ENCODE peak calls at places on chromosomes 12 and 14, in eight cellular contexts. I, N, D, U, R, T, J and L are unnamed samples.

GRCh38 chr14:92108345-92109254 is 2.2 kb upstream of the ATXN3 start:
- DNase-seq in J (no peak), R (no peak), D (peak), N (no peak), U (peak), I (peak), T (no peak), L (peak)

GRCh38 chr12:22539055-22539454 is 5.3 kb downstream of the C2CD5 start:
- DNase-seq in N (no peak), D (no peak), R (no peak), I (no peak), J (no peak), U (no peak), T (no peak), L (no peak)

GRCh38 chr12:110957652-110958051 is 37.3 kb upstream of the MYL2 start:
- DNase-seq in R (no peak), J (no peak), D (peak), U (no peak), I (no peak), T (no peak), N (no peak), L (no peak)

GRCh38 chr14:33057585-33057984 is 118.9 kb downstream of the NPAS3 start:
- DNase-seq in D (no peak), N (no peak), T (no peak), I (no peak), U (no peak), J (no peak), R (no peak), L (no peak)

GRCh38 chr14:50039734-50040400 is 76.5 kb downstream of the VCPKMT start:
- DNase-seq in R (no peak), I (no peak), N (no peak), T (no peak), J (peak), U (no peak), D (no peak), L (no peak)

GRCh38 chr12:54160050-54160449 is 28.7 kb downstream of the SMUG1 start:
- DNase-seq in J (no peak), T (no peak), U (no peak), N (no peak), R (no peak), I (no peak), D (no peak), L (no peak)

GRCh38 chr12:1320021-1320420 is 274.4 kb downstream of the FBXL14 start:
- DNase-seq in T (no peak), D (no peak), N (no peak), U (no peak), I (no peak), J (no peak), R (no peak), L (no peak)

GRCh38 chr14:102592969-102593840 is 756 bp downstream of the RCOR1 start:
- DNase-seq in J (peak), U (peak), T (peak), N (no peak), D (no peak), I (peak), R (peak), L (peak)

GRCh38 chr12:103640410-103640809 is 53.3 kb downstream of the STAB2 start:
- DNase-seq in R (no peak), I (no peak), N (no peak), D (no peak), U (no peak), T (no peak), J (no peak), L (no peak)

GRCh38 chr14:105927661-105928060 is 401.3 kb downstream of the TMEM121 start:
- DNase-seq in R (no peak), T (no peak), J (no peak), I (no peak), N (no peak), U (no peak), D (no peak), L (no peak)

GRCh38 chr12:57229041-57229633 is 374 bp upstream of the SHMT2 start:
- DNase-seq in T (no peak), J (no peak), D (no peak), N (no peak), I (no peak), U (no peak), R (no peak), L (no peak)
- TF ChIP-seq CTCF in T (no peak), J (no peak), D (no peak), N (no peak), I (no peak), U (no peak), R (no peak), L (no peak)

DNA sequence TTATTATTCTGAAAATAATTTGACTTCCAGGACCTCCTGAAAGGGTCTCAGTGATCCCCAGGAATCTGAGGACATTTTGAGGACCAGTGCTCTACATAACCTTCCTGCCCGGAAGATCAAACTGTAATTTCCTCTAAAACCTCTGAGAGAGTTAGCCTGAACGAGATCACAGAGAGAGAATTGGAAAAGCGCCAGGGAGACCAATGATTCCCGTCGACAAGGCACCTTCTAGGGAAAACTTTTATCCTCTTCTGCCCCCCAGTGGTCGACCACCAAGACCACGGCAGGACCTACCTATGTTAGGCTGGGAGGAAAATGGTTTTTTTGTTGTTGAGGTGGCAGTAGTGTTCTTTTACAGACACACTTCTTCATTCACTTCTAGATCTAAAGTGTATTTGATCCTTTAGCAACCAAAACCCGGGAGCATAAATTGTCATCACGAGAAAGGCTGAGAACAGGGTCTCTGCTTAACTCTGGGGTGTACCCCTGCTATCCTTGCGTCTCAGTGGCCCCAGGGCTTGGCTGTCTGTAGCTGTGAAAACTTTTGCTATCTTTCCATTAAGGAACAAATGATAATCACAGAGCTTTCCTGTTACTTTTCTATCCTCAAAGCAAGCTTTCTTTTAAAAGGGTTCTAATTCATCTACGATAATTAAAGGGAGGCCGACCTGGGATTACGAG is 62.9 kb upstream of the NID2 start:
- DNase-seq in T (no peak), R (peak), I (peak), D (peak), J (peak), N (peak), U (peak), L (no peak)
- TF ChIP-seq CTCF in T (peak), R (peak), I (peak), D (peak), J (peak), N (peak), U (peak), L (no peak)

GRCh38 chr14:100078997-100079561 is 13.9 kb downstream of the EVL start:
- DNase-seq in I (no peak), T (no peak), J (peak), R (peak), D (peak), N (peak), U (no peak), L (no peak)
- TF ChIP-seq CTCF in I (no peak), T (no peak), J (no peak), R (no peak), D (peak), N (peak), U (no peak), L (no peak)

GRCh38 chr12:120534703-120535655 is 823 bp downstream of the RNF10 start:
- DNase-seq in R (peak), I (peak), N (no peak), U (peak), T (peak), D (peak), J (peak), L (no peak)
- TF ChIP-seq CTCF in R (no peak), I (no peak), N (peak), U (peak), T (no peak), D (peak), J (no peak), L (no peak)

DNA sequence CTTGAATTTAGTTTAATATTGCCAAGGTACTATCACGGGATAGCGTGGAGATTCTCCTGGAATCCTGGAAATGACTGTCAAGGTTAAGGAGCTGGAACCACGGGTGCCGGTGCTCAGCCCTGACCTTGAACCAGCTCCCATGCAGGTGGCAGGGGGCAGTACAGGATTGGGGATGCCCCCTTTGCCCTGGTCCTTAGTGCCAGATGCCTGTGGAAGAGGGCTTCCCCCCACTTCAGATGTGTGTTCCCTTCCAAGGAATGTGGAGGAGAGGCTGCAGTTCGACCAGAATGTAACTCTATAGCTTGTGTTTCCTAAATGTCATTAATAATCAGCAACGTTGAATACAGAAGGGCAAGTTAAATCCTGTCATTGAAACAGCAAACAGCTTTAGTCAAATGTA is 258.9 kb downstream of the VRK1 start:
- DNase-seq in J (no peak), N (no peak), R (no peak), D (no peak), T (no peak), I (peak), U (no peak), L (no peak)
- TF ChIP-seq CTCF in J (no peak), N (peak), R (no peak), D (peak), T (no peak), I (no peak), U (no peak), L (no peak)

GRCh38 chr12:27898022-27898421 is 74.5 kb downstream of the PTHLH start:
- DNase-seq in N (no peak), T (no peak), R (no peak), J (no peak), U (no peak), I (no peak), D (no peak), L (no peak)
- TF ChIP-seq CTCF in N (no peak), T (no peak), R (no peak), J (no peak), U (no peak), I (no peak), D (no peak), L (no peak)

DNA sequence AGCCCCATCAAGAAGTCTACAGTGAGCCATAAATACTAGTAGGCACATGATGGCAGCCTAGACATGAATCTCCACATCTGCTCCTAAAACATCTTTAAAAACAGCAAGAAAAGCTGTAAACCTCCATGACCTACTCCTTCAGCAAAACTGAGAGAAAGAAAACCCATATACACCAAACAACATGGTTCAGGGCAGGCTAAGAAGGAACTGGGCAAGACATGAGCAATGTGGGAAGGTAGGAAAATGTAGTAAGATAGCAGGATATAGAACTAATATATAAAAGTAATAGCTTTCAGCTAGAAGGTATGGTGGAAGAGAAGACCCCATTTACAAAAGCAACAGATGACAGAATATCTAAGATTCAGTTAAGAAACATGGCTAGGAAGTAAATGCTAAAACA is 88.8 kb downstream of the RPS6KA5 start:
- DNase-seq in R (no peak), I (no peak), N (no peak), U (no peak), D (no peak), T (no peak), J (no peak), L (no peak)
- TF ChIP-seq CTCF in R (no peak), I (no peak), N (no peak), U (no peak), D (no peak), T (no peak), J (no peak), L (no peak)

GRCh38 chr14:55131782-55132181 is 2.7 kb downstream of the LGALS3 start:
- DNase-seq in T (no peak), N (no peak), R (no peak), I (no peak), U (no peak), D (no peak), J (no peak), L (no peak)
- TF ChIP-seq CTCF in T (no peak), N (no peak), R (no peak), I (no peak), U (no peak), D (no peak), J (peak), L (no peak)

GRCh38 chr14:54565236-54566151 is 1.4 kb upstream of the SAMD4A start:
- DNase-seq in T (peak), U (peak), N (no peak), I (peak), J (peak), R (peak), D (peak), L (peak)
- TF ChIP-seq CTCF in T (no peak), U (peak), N (no peak), I (peak), J (peak), R (no peak), D (peak), L (no peak)